ENCODE peak calls at places on chromosomes 16 and 17, in seven cellular contexts. R, L, Y, Z, F, H and E are unnamed samples.

GRCh38 chr16:8931864-8932263 is 31.8 kb downstream of the USP7 start:
- DNase-seq in H (peak), Z (peak), L (peak), F (peak), Y (peak), R (peak), E (peak)

GRCh38 chr17:82103588-82104451 is 5.8 kb upstream of the FASN start:
- DNase-seq in H (peak), L (peak), Y (no peak), Z (no peak), R (peak), F (peak), E (no peak)

GRCh38 chr16:56912746-56913703 is 18.9 kb upstream of the HERPUD1 start:
- DNase-seq in F (no peak), H (no peak), L (peak), R (no peak), Z (peak), Y (no peak), E (peak)

GRCh38 chr16:88303890-88304819 is 78.6 kb upstream of the ZNF469 start:
- DNase-seq in F (peak), H (no peak), R (peak), L (peak), Y (no peak), Z (peak), E (peak)

GRCh38 chr16:49023095-49023494 is 258.5 kb downstream of the CBLN1 start:
- DNase-seq in L (peak), Z (peak), Y (no peak), R (peak), H (no peak), F (no peak), E (peak)

GRCh38 chr17:80783461-80783860 is 208.2 kb upstream of the CHMP6 start:
- DNase-seq in F (no peak), H (no peak), Y (no peak), R (no peak), Z (no peak), L (no peak), E (no peak)

GRCh38 chr17:14866266-14866665 is 398.9 kb downstream of the PMP22 start:
- DNase-seq in L (no peak), R (no peak), H (no peak), Z (no peak), Y (no peak), F (no peak), E (no peak)

GRCh38 chr17:12568358-12569251 is 97.1 kb upstream of the MYOCD start:
- DNase-seq in L (no peak), Z (no peak), F (no peak), R (peak), H (no peak), Y (no peak), E (no peak)

GRCh38 chr17:81339502-81340296 is 44.6 kb upstream of the SLC38A10 start:
- DNase-seq in Y (no peak), R (no peak), L (no peak), Z (no peak), H (no peak), F (no peak), E (no peak)

GRCh38 chr17:41663451-41664171 is 25.1 kb upstream of the EIF1 start:
- DNase-seq in Z (no peak), L (no peak), H (no peak), Y (no peak), R (no peak), F (no peak), E (no peak)

GRCh38 chr17:56570199-56570598 is 23.3 kb upstream of the NOG start:
- DNase-seq in Y (no peak), F (no peak), H (no peak), Z (peak), L (no peak), R (no peak), E (no peak)

GRCh38 chr17:77127735-77128361 is 12.9 kb upstream of the SEC14L1 start:
- DNase-seq in R (no peak), F (peak), Z (peak), H (no peak), Y (peak), L (no peak), E (no peak)

GRCh38 chr17:40069751-40070643 is 7.2 kb downstream of the THRA start:
- DNase-seq in Y (peak), F (no peak), Z (peak), R (peak), H (no peak), L (peak), E (no peak)

GRCh38 chr17:6476834-6477210 is 32.6 kb downstream of the PIMREG start:
- DNase-seq in Y (no peak), H (no peak), F (no peak), Z (no peak), R (no peak), L (no peak), E (no peak)

GRCh38 chr17:76234354-76234679 is 6.0 kb downstream of the RNF157 start:
- DNase-seq in R (no peak), H (no peak), F (no peak), Z (no peak), Y (no peak), L (no peak), E (no peak)

GRCh38 chr17:80504671-80505413 is 28.4 kb upstream of the NPTX1 start:
- DNase-seq in R (no peak), Y (no peak), H (no peak), L (no peak), F (no peak), Z (peak), E (peak)

GRCh38 chr17:15908378-15908777 is 36.6 kb upstream of the ADORA2B start:
- DNase-seq in H (no peak), Y (no peak), F (no peak), L (no peak), R (no peak), Z (no peak), E (no peak)

GRCh38 chr16:85605912-85606841 is 6.9 kb upstream of the GSE1 start:
- DNase-seq in Y (no peak), F (no peak), R (no peak), L (no peak), H (no peak), Z (no peak), E (no peak)

GRCh38 chr17:30790279-30790678 is 34.2 kb downstream of the CRLF3 start:
- DNase-seq in F (no peak), H (no peak), L (no peak), R (no peak), Z (no peak), Y (no peak), E (no peak)

GRCh38 chr17:17575360-17576251 is 15.9 kb downstream of the PEMT start:
- DNase-seq in Z (peak), Y (no peak), R (no peak), H (no peak), F (no peak), L (peak), E (no peak)

GRCh38 chr17:3870871-3871306 is 22.0 kb downstream of the CAMKK1 start:
- DNase-seq in H (no peak), R (peak), L (no peak), F (peak), Z (no peak), Y (no peak), E (no peak)

GRCh38 chr17:67316776-67317175 is 49.6 kb downstream of the PSMD12 start:
- DNase-seq in F (no peak), L (no peak), R (peak), Z (no peak), Y (no peak), H (peak), E (no peak)

GRCh38 chr17:70136131-70136530 is 33.2 kb upstream of the KCNJ2 start:
- DNase-seq in Z (no peak), F (no peak), L (no peak), R (no peak), H (no peak), Y (no peak), E (no peak)

GRCh38 chr16:67277999-67278772 is 1.1 kb upstream of the PLEKHG4 start:
- DNase-seq in R (peak), F (no peak), H (no peak), Y (no peak), L (peak), Z (peak), E (peak)

GRCh38 chr16:51410125-51410524 is 259.1 kb upstream of the SALL1 start:
- DNase-seq in L (no peak), Z (no peak), F (no peak), H (no peak), R (no peak), Y (no peak), E (no peak)